ENCODE peak calls at places on chromosome 16, in six cellular contexts. P is stomach; Y is CD8-positive, alpha-beta T cell; Q is mesenchymal stem cell; U is right cardiac atrium; E is GM23248. S is an unnamed sample.
A peak's percentile ranks its signal among the peaks of the same experiment; 100 is the strongest.

GRCh38 chr16:64952177-64952576 is 169.7 kb downstream of the CDH11 start:
- DNase-seq in P (no peak), Y (no peak), U (no peak), Q (peak; percentile 93), E (peak; percentile 81), S (peak; percentile 18)

GRCh38 chr16:6286176-6286575 is 1046.5 kb upstream of the RBFOX1 start:
- DNase-seq in Q (no peak), E (no peak), U (no peak), P (no peak), Y (no peak), S (no peak)

GRCh38 chr16:85898521-85899442 is at the start of gene IRF8:
- DNase-seq in P (peak; percentile 76), E (peak; percentile 25), Y (peak; percentile 51), U (peak; percentile 74), Q (peak; percentile 71), S (no peak)

GRCh38 chr16:8905168-8905762 is 23.1 kb downstream of the LITAFD start:
- DNase-seq in Y (no peak), E (peak; percentile 56), U (no peak), P (no peak), Q (peak; percentile 56), S (peak; percentile 30)

GRCh38 chr16:86075488-86075785 is 176.5 kb downstream of the IRF8 start:
- DNase-seq in E (no peak), Q (peak; percentile 79), U (no peak), Y (no peak), P (no peak), S (no peak)

GRCh38 chr16:58449768-58450167 is 50.2 kb upstream of the NDRG4 start:
- DNase-seq in Q (no peak), E (no peak), P (no peak), Y (no peak), U (no peak), S (no peak)

GRCh38 chr16:48053346-48053745 is 102.4 kb downstream of the ABCC12 start:
- DNase-seq in Q (peak; percentile 58), U (no peak), Y (no peak), P (no peak), E (peak; percentile 14), S (peak; percentile 27)

GRCh38 chr16:52629296-52629695 is 82.4 kb upstream of the TOX3 start:
- DNase-seq in U (no peak), E (peak; percentile 0), P (no peak), Q (no peak), Y (no peak), S (peak; percentile 65)

GRCh38 chr16:11669380-11670146 is 1.3 kb downstream of the SNN start:
- DNase-seq in P (no peak), U (peak; percentile 72), E (peak; percentile 64), Y (no peak), Q (peak; percentile 54), S (no peak)

GRCh38 chr16:83936581-83937165 is 16.4 kb upstream of the OSGIN1 start:
- DNase-seq in U (no peak), P (no peak), Q (no peak), E (no peak), Y (no peak), S (no peak)

GRCh38 chr16:24013733-24014645 is 178.2 kb downstream of the PRKCB start:
- DNase-seq in Y (peak; percentile 36), P (peak; percentile 31), E (no peak), U (peak; percentile 45), Q (no peak), S (no peak)

GRCh38 chr16:35188288-35189155 is 1729.1 kb downstream of the TP53TG3F start:
- DNase-seq in E (no peak), Q (no peak), P (no peak), Y (no peak), U (no peak), S (peak; percentile 40)

GRCh38 chr16:31409433-31409832 is 16.3 kb downstream of the ITGAD start:
- DNase-seq in Y (no peak), P (no peak), Q (peak; percentile 12), U (no peak), E (peak; percentile 60), S (no peak)

GRCh38 chr16:29674188-29674587 is 4.8 kb upstream of the QPRT start:
- DNase-seq in P (no peak), Q (no peak), E (peak; percentile 30), U (peak; percentile 30), Y (no peak), S (no peak)

GRCh38 chr16:64880994-64881393 is 240.9 kb downstream of the CDH11 start:
- DNase-seq in U (no peak), P (no peak), E (no peak), Q (no peak), Y (no peak), S (no peak)

GRCh38 chr16:85995591-85996461 is 96.9 kb downstream of the IRF8 start:
- DNase-seq in P (peak; percentile 22), Q (no peak), U (no peak), E (no peak), Y (no peak), S (no peak)

GRCh38 chr16:6573577-6573976 is 759.1 kb upstream of the RBFOX1 start:
- DNase-seq in P (no peak), U (no peak), E (no peak), Y (no peak), Q (no peak), S (no peak)

GRCh38 chr16:29699324-29700219 is 20.6 kb downstream of the QPRT start:
- DNase-seq in Q (no peak), E (no peak), Y (no peak), P (no peak), U (no peak), S (no peak)

GRCh38 chr16:83335076-83335475 is 472.7 kb upstream of the HSBP1 start:
- DNase-seq in E (no peak), U (no peak), P (no peak), Q (no peak), Y (no peak), S (no peak)

GRCh38 chr16:22198547-22199293 is 7.4 kb upstream of the EEF2K start:
- DNase-seq in P (no peak), Y (no peak), Q (peak; percentile 24), E (peak; percentile 74), U (no peak), S (peak; percentile 35)

GRCh38 chr16:49874613-49875237 is 18.8 kb upstream of the ZNF423 start:
- DNase-seq in Y (no peak), U (no peak), Q (no peak), P (no peak), E (no peak), S (no peak)

GRCh38 chr16:57544129-57544653 is 1.7 kb downstream of the ADGRG5 start:
- DNase-seq in E (no peak), Q (no peak), Y (no peak), P (no peak), U (no peak), S (no peak)

GRCh38 chr16:11729787-11730186 is 12.9 kb downstream of the TXNDC11 start:
- DNase-seq in E (no peak), U (no peak), Y (no peak), Q (no peak), P (no peak), S (no peak)

GRCh38 chr16:57533618-57534336 is 2.6 kb downstream of the CCDC102A start:
- DNase-seq in Q (no peak), E (peak; percentile 21), Y (no peak), P (peak; percentile 34), U (peak; percentile 58), S (no peak)

GRCh38 chr16:79601978-79602609 is 1.6 kb upstream of the MAF start:
- DNase-seq in Y (peak; percentile 73), P (peak; percentile 86), Q (peak; percentile 88), E (peak; percentile 77), U (peak; percentile 75), S (peak; percentile 82)
- H3K4me3 ChIP-seq in Y (peak overlapping the region; percentile 62), P (peak overlapping the region; percentile 81), Q (peak overlapping the region; percentile 89), E (peak overlapping the region; percentile 65), U (peak overlapping the region; percentile 75), S (peak overlapping the region; percentile 78)

DNA sequence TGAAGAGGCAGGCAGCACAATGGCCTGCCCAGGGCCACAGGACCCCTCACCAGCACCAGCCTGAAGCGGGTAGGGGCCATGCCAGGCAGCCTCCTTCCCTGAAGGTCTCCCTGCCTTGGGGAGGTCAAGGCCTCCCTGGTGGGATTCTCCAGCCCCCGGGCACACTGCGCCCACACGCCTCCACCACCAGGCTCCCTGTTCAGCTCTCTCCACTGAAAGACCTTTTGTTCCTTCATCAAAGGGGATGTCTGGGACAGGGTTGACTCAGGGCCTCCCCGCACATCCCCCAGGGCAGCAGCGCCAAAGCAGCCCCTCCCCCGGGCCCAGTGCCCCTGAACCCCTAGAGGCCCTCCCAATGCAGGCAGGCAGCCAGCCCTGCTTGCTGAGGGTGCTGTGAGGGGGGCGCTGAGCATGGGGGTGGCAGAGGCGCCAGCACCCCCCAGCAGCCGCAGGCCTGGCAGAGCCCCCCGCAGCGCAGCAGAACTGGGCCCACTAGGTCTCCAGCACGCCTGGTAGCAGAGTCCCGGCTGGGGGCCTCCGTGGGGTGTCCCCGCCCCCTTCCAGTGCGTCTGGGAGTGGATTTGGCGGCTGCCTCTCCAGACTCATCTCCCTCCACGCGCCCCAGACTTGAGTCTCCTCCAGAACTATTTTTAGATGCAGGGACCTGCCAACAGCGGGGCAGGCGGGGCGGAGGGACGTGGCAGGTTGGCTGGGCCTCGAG is 13.1 kb downstream of the BCAR1 start:
- DNase-seq in U (peak; percentile 81), P (peak; percentile 77), Y (no peak), E (peak; percentile 98), Q (peak; percentile 86), S (no peak)
- H3K4me3 ChIP-seq in U (no peak overlapping the region), P (no peak overlapping the region), Y (no peak overlapping the region), E (peak overlapping the region; percentile 34), Q (peak overlapping the region; percentile 37), S (no peak overlapping the region)

DNA sequence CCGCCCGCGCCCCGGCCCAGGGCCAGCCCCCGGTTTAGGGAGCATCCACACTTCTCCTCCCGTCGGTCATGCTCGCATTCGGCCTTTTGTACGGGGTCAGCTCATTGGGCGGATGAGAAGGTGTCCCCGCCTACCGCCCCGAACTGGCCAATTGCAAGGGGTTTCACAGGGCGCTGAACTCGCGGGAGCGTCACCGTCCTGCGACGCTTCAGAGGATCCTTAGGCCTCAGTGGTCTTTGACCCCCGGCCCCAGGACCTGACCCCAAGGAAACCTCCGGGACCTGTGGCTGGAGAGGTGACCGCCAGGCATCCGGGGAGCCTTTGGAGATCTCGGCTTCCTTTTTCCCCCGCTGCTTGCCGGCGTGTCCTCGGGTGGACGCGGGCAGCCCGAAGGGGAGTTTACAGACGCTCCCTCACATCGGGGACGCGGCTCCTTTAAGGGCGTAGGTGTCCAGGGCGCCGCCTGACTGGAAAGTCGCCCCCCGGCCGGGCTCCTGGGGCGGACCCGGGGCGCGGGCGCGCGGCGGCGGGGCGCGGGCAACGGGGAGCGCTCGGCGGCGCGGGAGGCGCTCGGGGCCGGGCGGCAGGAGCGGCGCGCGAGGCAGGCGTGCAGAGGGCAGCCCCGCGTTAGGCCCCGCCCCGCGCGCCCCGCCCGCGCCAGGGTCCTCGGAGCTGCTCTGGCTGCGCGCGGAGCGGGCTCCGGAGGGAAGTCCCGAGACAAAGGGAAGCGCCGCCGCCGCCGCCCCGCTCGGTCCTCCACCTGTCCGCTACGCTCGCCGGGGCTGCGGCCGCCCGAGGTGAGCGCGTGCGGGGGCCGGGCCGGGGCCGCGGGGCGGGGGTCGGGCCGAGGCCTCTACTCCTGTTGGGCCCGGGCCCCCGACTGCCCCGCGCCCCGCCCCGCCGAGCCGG is at the start of gene UBE2I:
- DNase-seq in U (peak; percentile 97), P (peak; percentile 96), E (peak; percentile 95), Y (peak; percentile 97), Q (peak; percentile 98), S (peak; percentile 98)
- H3K4me3 ChIP-seq in U (peak within 1 kb of the TSS; percentile 98), P (peak within 1 kb of the TSS; percentile 79), E (peak within 1 kb of the TSS; percentile 99), Y (peak within 1 kb of the TSS; percentile 95), Q (peak within 1 kb of the TSS; percentile 92), S (peak within 1 kb of the TSS; percentile 88)

DNA sequence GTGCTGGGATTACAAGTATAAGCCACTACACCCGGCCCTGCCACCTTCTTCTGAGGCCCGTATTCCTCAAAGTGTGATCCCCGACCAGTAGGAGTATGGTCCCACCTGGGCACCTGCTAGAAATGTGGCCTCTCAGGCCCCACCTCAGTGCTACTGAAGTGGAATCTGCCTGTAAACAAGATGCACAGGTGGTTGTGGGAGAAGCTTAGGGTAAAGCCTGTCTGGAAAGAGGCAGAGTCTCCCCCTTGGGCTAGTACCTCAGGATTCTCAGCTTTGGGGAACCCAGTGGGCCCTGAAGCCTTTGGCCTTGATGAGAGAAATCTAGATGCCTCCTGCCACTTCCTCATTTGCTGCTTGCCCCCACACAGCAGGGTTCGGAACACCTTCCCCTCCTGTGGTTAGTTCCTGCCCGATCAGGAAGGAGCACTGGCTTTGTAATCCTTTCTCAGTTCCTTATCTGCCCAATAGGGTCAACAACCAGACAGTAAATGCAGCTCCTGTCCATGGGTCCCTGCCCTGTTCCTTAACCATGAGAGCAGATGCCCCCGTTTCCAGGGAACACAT is 25.2 kb downstream of the TK2 start:
- DNase-seq in Q (no peak), P (no peak), U (no peak), E (no peak), Y (no peak), S (no peak)
- H3K4me3 ChIP-seq in Q (no peak overlapping the region), P (no peak overlapping the region), U (no peak overlapping the region), E (no peak overlapping the region), Y (no peak overlapping the region), S (no peak overlapping the region)

S was measured in epithelial cell of esophagus.